ENCODE peak calls at places on chromosomes 2 and 18, in seven cellular contexts. One of them, this sample, is unnamed.
A peak's percentile ranks its signal among the peaks of the same experiment; 100 is the strongest.

GRCh38 chr2:46394649-46395510 is 84.5 kb upstream of the TMEM247 start:
- DNase-seq in RCC 7860: no peak
- DNase-seq in GM12865: peak; percentile 10
- DNase-seq in activated effector memory CD4-positive, alpha-beta T cell treated with Interleukin-2 at 50 U/mL for 16 hours: no peak
- DNase-seq in AG08396: no peak
- DNase-seq in dorsolateral prefrontal cortex: no peak
- DNase-seq in posterior cingulate gyrus: no peak
- DNase-seq in this sample: no peak

GRCh38 chr2:18368008-18368407 is 192.4 kb downstream of the RDH14 start:
- DNase-seq in RCC 7860: no peak
- DNase-seq in GM12865: no peak
- DNase-seq in activated effector memory CD4-positive, alpha-beta T cell treated with Interleukin-2 at 50 U/mL for 16 hours: no peak
- DNase-seq in AG08396: no peak
- DNase-seq in dorsolateral prefrontal cortex: no peak
- DNase-seq in posterior cingulate gyrus: no peak
- DNase-seq in this sample: no peak

GRCh38 chr2:186551323-186552050 is 38.4 kb upstream of the ITGAV start:
- DNase-seq in RCC 7860: no peak
- DNase-seq in GM12865: no peak
- DNase-seq in activated effector memory CD4-positive, alpha-beta T cell treated with Interleukin-2 at 50 U/mL for 16 hours: no peak
- DNase-seq in AG08396: no peak
- DNase-seq in dorsolateral prefrontal cortex: no peak
- DNase-seq in posterior cingulate gyrus: no peak
- DNase-seq in this sample: no peak

GRCh38 chr2:151553-152328 is 105.4 kb upstream of the FAM110C start:
- DNase-seq in RCC 7860: no peak
- DNase-seq in GM12865: no peak
- DNase-seq in activated effector memory CD4-positive, alpha-beta T cell treated with Interleukin-2 at 50 U/mL for 16 hours: no peak
- DNase-seq in AG08396: no peak
- DNase-seq in dorsolateral prefrontal cortex: no peak
- DNase-seq in posterior cingulate gyrus: no peak
- DNase-seq in this sample: no peak

GRCh38 chr2:181123798-181124217 is 143.4 kb downstream of the UBE2E3 start:
- DNase-seq in RCC 7860: no peak
- DNase-seq in GM12865: peak; percentile 94
- DNase-seq in activated effector memory CD4-positive, alpha-beta T cell treated with Interleukin-2 at 50 U/mL for 16 hours: peak; percentile 30
- DNase-seq in AG08396: no peak
- DNase-seq in dorsolateral prefrontal cortex: no peak
- DNase-seq in posterior cingulate gyrus: no peak
- DNase-seq in this sample: no peak

GRCh38 chr18:49168970-49169619 is 218.3 kb upstream of the SMAD7 start:
- DNase-seq in RCC 7860: no peak
- DNase-seq in GM12865: peak; percentile 81
- DNase-seq in activated effector memory CD4-positive, alpha-beta T cell treated with Interleukin-2 at 50 U/mL for 16 hours: peak; percentile 10
- DNase-seq in AG08396: no peak
- DNase-seq in dorsolateral prefrontal cortex: no peak
- DNase-seq in posterior cingulate gyrus: no peak
- DNase-seq in this sample: no peak

GRCh38 chr2:199459286-199460100 is 1.8 kb upstream of the SATB2 start:
- DNase-seq in RCC 7860: peak; percentile 72
- DNase-seq in GM12865: peak; percentile 88
- DNase-seq in activated effector memory CD4-positive, alpha-beta T cell treated with Interleukin-2 at 50 U/mL for 16 hours: peak; percentile 38
- DNase-seq in AG08396: peak; percentile 91
- DNase-seq in dorsolateral prefrontal cortex: peak; percentile 92
- DNase-seq in posterior cingulate gyrus: peak; percentile 97
- DNase-seq in this sample: peak; percentile 94

GRCh38 chr2:62713837-62714236 is 8.3 kb downstream of the EHBP1 start:
- DNase-seq in RCC 7860: no peak
- DNase-seq in GM12865: no peak
- DNase-seq in activated effector memory CD4-positive, alpha-beta T cell treated with Interleukin-2 at 50 U/mL for 16 hours: no peak
- DNase-seq in AG08396: no peak
- DNase-seq in dorsolateral prefrontal cortex: no peak
- DNase-seq in posterior cingulate gyrus: no peak
- DNase-seq in this sample: peak; percentile 50

GRCh38 chr2:112168422-112169124 is 30.4 kb downstream of the FBLN7 start:
- DNase-seq in RCC 7860: no peak
- DNase-seq in GM12865: no peak
- DNase-seq in activated effector memory CD4-positive, alpha-beta T cell treated with Interleukin-2 at 50 U/mL for 16 hours: no peak
- DNase-seq in AG08396: no peak
- DNase-seq in dorsolateral prefrontal cortex: no peak
- DNase-seq in posterior cingulate gyrus: no peak
- DNase-seq in this sample: no peak

GRCh38 chr2:146532748-146533147 is 1312.1 kb upstream of the ACVR2A start:
- DNase-seq in RCC 7860: no peak
- DNase-seq in GM12865: no peak
- DNase-seq in activated effector memory CD4-positive, alpha-beta T cell treated with Interleukin-2 at 50 U/mL for 16 hours: no peak
- DNase-seq in AG08396: no peak
- DNase-seq in dorsolateral prefrontal cortex: no peak
- DNase-seq in posterior cingulate gyrus: no peak
- DNase-seq in this sample: peak; percentile 82

GRCh38 chr2:39696838-39697237 is 31.1 kb downstream of the TMEM178A start:
- DNase-seq in RCC 7860: no peak
- DNase-seq in GM12865: no peak
- DNase-seq in activated effector memory CD4-positive, alpha-beta T cell treated with Interleukin-2 at 50 U/mL for 16 hours: no peak
- DNase-seq in AG08396: peak; percentile 57
- DNase-seq in dorsolateral prefrontal cortex: no peak
- DNase-seq in posterior cingulate gyrus: no peak
- DNase-seq in this sample: peak; percentile 24

GRCh38 chr18:9986156-9986930 is 72.5 kb downstream of the VAPA start:
- DNase-seq in RCC 7860: no peak
- DNase-seq in GM12865: no peak
- DNase-seq in activated effector memory CD4-positive, alpha-beta T cell treated with Interleukin-2 at 50 U/mL for 16 hours: no peak
- DNase-seq in AG08396: no peak
- DNase-seq in dorsolateral prefrontal cortex: no peak
- DNase-seq in posterior cingulate gyrus: no peak
- DNase-seq in this sample: no peak

GRCh38 chr2:219468410-219469185 is 30.1 kb upstream of the GMPPA start:
- DNase-seq in RCC 7860: no peak
- DNase-seq in GM12865: no peak
- DNase-seq in activated effector memory CD4-positive, alpha-beta T cell treated with Interleukin-2 at 50 U/mL for 16 hours: no peak
- DNase-seq in AG08396: no peak
- DNase-seq in dorsolateral prefrontal cortex: no peak
- DNase-seq in posterior cingulate gyrus: no peak
- DNase-seq in this sample: no peak

GRCh38 chr18:9642799-9643445 is 28.6 kb upstream of the PPP4R1 start:
- DNase-seq in RCC 7860: no peak
- DNase-seq in GM12865: no peak
- DNase-seq in activated effector memory CD4-positive, alpha-beta T cell treated with Interleukin-2 at 50 U/mL for 16 hours: no peak
- DNase-seq in AG08396: no peak
- DNase-seq in dorsolateral prefrontal cortex: no peak
- DNase-seq in posterior cingulate gyrus: no peak
- DNase-seq in this sample: no peak

GRCh38 chr2:105235388-105236059 is 6.0 kb upstream of the GPR45 start:
- DNase-seq in RCC 7860: peak; percentile 69
- DNase-seq in GM12865: peak; percentile 73
- DNase-seq in activated effector memory CD4-positive, alpha-beta T cell treated with Interleukin-2 at 50 U/mL for 16 hours: peak; percentile 15
- DNase-seq in AG08396: peak; percentile 65
- DNase-seq in dorsolateral prefrontal cortex: peak; percentile 66
- DNase-seq in posterior cingulate gyrus: peak; percentile 74
- DNase-seq in this sample: peak; percentile 92

GRCh38 chr18:9673296-9674251 is 34.5 kb upstream of the RAB31 start:
- DNase-seq in RCC 7860: peak; percentile 98
- DNase-seq in GM12865: peak; percentile 96
- DNase-seq in activated effector memory CD4-positive, alpha-beta T cell treated with Interleukin-2 at 50 U/mL for 16 hours: no peak
- DNase-seq in AG08396: peak; percentile 57
- DNase-seq in dorsolateral prefrontal cortex: no peak
- DNase-seq in posterior cingulate gyrus: no peak
- DNase-seq in this sample: peak; percentile 47

GRCh38 chr2:169925968-169926367 is 98.7 kb downstream of the UBR3 start:
- DNase-seq in RCC 7860: no peak
- DNase-seq in GM12865: no peak
- DNase-seq in activated effector memory CD4-positive, alpha-beta T cell treated with Interleukin-2 at 50 U/mL for 16 hours: no peak
- DNase-seq in AG08396: no peak
- DNase-seq in dorsolateral prefrontal cortex: no peak
- DNase-seq in posterior cingulate gyrus: no peak
- DNase-seq in this sample: no peak

GRCh38 chr2:81872043-81872442 is 1567.5 kb upstream of the LRRTM1 start:
- DNase-seq in RCC 7860: no peak
- DNase-seq in GM12865: no peak
- DNase-seq in activated effector memory CD4-positive, alpha-beta T cell treated with Interleukin-2 at 50 U/mL for 16 hours: no peak
- DNase-seq in AG08396: no peak
- DNase-seq in dorsolateral prefrontal cortex: no peak
- DNase-seq in posterior cingulate gyrus: no peak
- DNase-seq in this sample: no peak

GRCh38 chr2:73257425-73258125 is 23.5 kb downstream of the CCT7 start:
- DNase-seq in RCC 7860: no peak
- DNase-seq in GM12865: no peak
- DNase-seq in activated effector memory CD4-positive, alpha-beta T cell treated with Interleukin-2 at 50 U/mL for 16 hours: peak; percentile 14
- DNase-seq in AG08396: no peak
- DNase-seq in dorsolateral prefrontal cortex: no peak
- DNase-seq in posterior cingulate gyrus: no peak
- DNase-seq in this sample: peak; percentile 51

GRCh38 chr2:231050018-231050901 is 6.4 kb upstream of the PSMD1 start:
- DNase-seq in RCC 7860: no peak
- DNase-seq in GM12865: no peak
- DNase-seq in activated effector memory CD4-positive, alpha-beta T cell treated with Interleukin-2 at 50 U/mL for 16 hours: no peak
- DNase-seq in AG08396: no peak
- DNase-seq in dorsolateral prefrontal cortex: no peak
- DNase-seq in posterior cingulate gyrus: no peak
- DNase-seq in this sample: no peak

GRCh38 chr18:5164903-5165302 is 32.2 kb downstream of the AKAIN1 start:
- DNase-seq in RCC 7860: no peak
- DNase-seq in GM12865: no peak
- DNase-seq in activated effector memory CD4-positive, alpha-beta T cell treated with Interleukin-2 at 50 U/mL for 16 hours: no peak
- DNase-seq in AG08396: no peak
- DNase-seq in dorsolateral prefrontal cortex: no peak
- DNase-seq in posterior cingulate gyrus: no peak
- DNase-seq in this sample: no peak

GRCh38 chr2:189608799-189609422 is 28.3 kb upstream of the SLC40A1 start:
- DNase-seq in RCC 7860: no peak
- DNase-seq in GM12865: no peak
- DNase-seq in activated effector memory CD4-positive, alpha-beta T cell treated with Interleukin-2 at 50 U/mL for 16 hours: no peak
- DNase-seq in AG08396: no peak
- DNase-seq in dorsolateral prefrontal cortex: no peak
- DNase-seq in posterior cingulate gyrus: no peak
- DNase-seq in this sample: no peak

GRCh38 chr2:227472265-227473018 is 486 bp downstream of the AGFG1 start:
- DNase-seq in RCC 7860: no peak
- DNase-seq in GM12865: peak; percentile 58
- DNase-seq in activated effector memory CD4-positive, alpha-beta T cell treated with Interleukin-2 at 50 U/mL for 16 hours: no peak
- DNase-seq in AG08396: peak; percentile 74
- DNase-seq in dorsolateral prefrontal cortex: no peak
- DNase-seq in posterior cingulate gyrus: no peak
- DNase-seq in this sample: peak; percentile 46

GRCh38 chr2:218607436-218608115 is at the start of gene PLCD4:
- DNase-seq in RCC 7860: peak; percentile 43
- DNase-seq in GM12865: no peak
- DNase-seq in activated effector memory CD4-positive, alpha-beta T cell treated with Interleukin-2 at 50 U/mL for 16 hours: no peak
- DNase-seq in AG08396: peak; percentile 55
- DNase-seq in dorsolateral prefrontal cortex: no peak
- DNase-seq in posterior cingulate gyrus: no peak
- DNase-seq in this sample: peak; percentile 54

GRCh38 chr2:226423498-226423960 is 376.1 kb downstream of the IRS1 start:
- DNase-seq in RCC 7860: peak; percentile 22
- DNase-seq in GM12865: peak; percentile 40
- DNase-seq in activated effector memory CD4-positive, alpha-beta T cell treated with Interleukin-2 at 50 U/mL for 16 hours: peak; percentile 31
- DNase-seq in AG08396: no peak
- DNase-seq in dorsolateral prefrontal cortex: no peak
- DNase-seq in posterior cingulate gyrus: peak; percentile 16
- DNase-seq in this sample: no peak

GRCh38 chr18:4203525-4203924 is 251.6 kb downstream of the DLGAP1 start:
- DNase-seq in RCC 7860: no peak
- DNase-seq in GM12865: no peak
- DNase-seq in activated effector memory CD4-positive, alpha-beta T cell treated with Interleukin-2 at 50 U/mL for 16 hours: no peak
- DNase-seq in AG08396: no peak
- DNase-seq in dorsolateral prefrontal cortex: no peak
- DNase-seq in posterior cingulate gyrus: no peak
- DNase-seq in this sample: no peak

GRCh38 chr2:175871331-175871730 is 130.7 kb downstream of the LNPK start:
- DNase-seq in RCC 7860: no peak
- DNase-seq in GM12865: no peak
- DNase-seq in activated effector memory CD4-positive, alpha-beta T cell treated with Interleukin-2 at 50 U/mL for 16 hours: no peak
- DNase-seq in AG08396: no peak
- DNase-seq in dorsolateral prefrontal cortex: no peak
- DNase-seq in posterior cingulate gyrus: no peak
- DNase-seq in this sample: no peak

GRCh38 chr2:238727585-238728321 is 120.1 kb upstream of the TWIST2 start:
- DNase-seq in RCC 7860: no peak
- DNase-seq in GM12865: no peak
- DNase-seq in activated effector memory CD4-positive, alpha-beta T cell treated with Interleukin-2 at 50 U/mL for 16 hours: no peak
- DNase-seq in AG08396: peak; percentile 67
- DNase-seq in dorsolateral prefrontal cortex: no peak
- DNase-seq in posterior cingulate gyrus: no peak
- DNase-seq in this sample: no peak

GRCh38 chr18:78650926-78651325 is 328.7 kb upstream of the SALL3 start:
- DNase-seq in RCC 7860: no peak
- DNase-seq in GM12865: no peak
- DNase-seq in activated effector memory CD4-positive, alpha-beta T cell treated with Interleukin-2 at 50 U/mL for 16 hours: no peak
- DNase-seq in AG08396: no peak
- DNase-seq in dorsolateral prefrontal cortex: no peak
- DNase-seq in posterior cingulate gyrus: no peak
- DNase-seq in this sample: no peak

This sample was measured in NCI-H82.